ENCODE peak calls at places on chromosome 21, in seven cellular contexts. Q is thoracic aorta; M is lower lobe of right lung; W is CD8-positive, alpha-beta memory T cell; L is prostate gland; D is ovary; V is heart left ventricle. C is an unnamed sample.

GRCh38 chr21:16192900-16193299 is 463.1 kb downstream of the USP25 start:
- DNase-seq in L (no peak), W (no peak), Q (no peak), V (no peak), M (no peak), D (no peak), C (no peak)

GRCh38 chr21:39184050-39184980 is 1.1 kb upstream of the PSMG1 start:
- DNase-seq in M (no peak), D (no peak), Q (no peak), V (no peak), L (no peak), W (no peak), C (no peak)

GRCh38 chr21:23452384-23453083 is 2154.7 kb downstream of the MRPL39 start:
- DNase-seq in D (no peak), M (no peak), L (no peak), W (no peak), V (no peak), Q (no peak), C (no peak)

GRCh38 chr21:24147674-24148073 is 1459.6 kb downstream of the MRPL39 start:
- DNase-seq in M (no peak), Q (no peak), W (no peak), L (no peak), D (no peak), V (no peak), C (no peak)

GRCh38 chr21:32803651-32804050 is 32.1 kb upstream of the PAXBP1 start:
- DNase-seq in V (no peak), D (no peak), M (no peak), Q (no peak), L (no peak), W (no peak), C (no peak)

GRCh38 chr21:30831194-30831765 is 1.7 kb upstream of the KRTAP7-1 start:
- DNase-seq in W (peak; percentile 5), D (no peak), L (no peak), Q (no peak), M (no peak), V (no peak), C (no peak)

GRCh38 chr21:25925936-25926335 is 191.2 kb downstream of the GABPA start:
- DNase-seq in V (no peak), M (no peak), W (no peak), Q (no peak), D (no peak), L (no peak), C (no peak)

GRCh38 chr21:29648710-29649240 is 291.0 kb downstream of the GRIK1 start:
- DNase-seq in L (no peak), D (no peak), Q (no peak), W (no peak), M (no peak), V (no peak), C (no peak)

GRCh38 chr21:31335957-31336738 is 7.9 kb downstream of the TIAM1 start:
- DNase-seq in V (no peak), W (no peak), M (no peak), D (no peak), L (no peak), Q (no peak), C (no peak)

GRCh38 chr21:39258207-39258606 is 55.2 kb downstream of the BRWD1 start:
- DNase-seq in D (no peak), Q (no peak), V (no peak), W (no peak), M (no peak), L (no peak), C (no peak)

GRCh38 chr21:34761758-34762330 is 93.0 kb downstream of the CLIC6 start:
- DNase-seq in D (no peak), V (no peak), L (no peak), M (no peak), Q (no peak), W (no peak), C (no peak)

GRCh38 chr21:22356663-22357062 is 1358.5 kb downstream of the NCAM2 start:
- DNase-seq in M (no peak), Q (no peak), V (no peak), W (no peak), D (no peak), L (no peak), C (no peak)

GRCh38 chr21:17550671-17551308 is 37.9 kb downstream of the CXADR start:
- DNase-seq in V (no peak), D (no peak), M (no peak), L (no peak), W (no peak), Q (no peak), C (no peak)

GRCh38 chr21:36156815-36157670 is at the start of gene DOP1B:
- DNase-seq in W (peak; percentile 11), M (no peak), L (no peak), Q (no peak), D (no peak), V (no peak), C (no peak)

GRCh38 chr21:17688912-17689874 is 76.5 kb upstream of the BTG3 start:
- DNase-seq in D (peak; percentile 71), V (peak; percentile 61), L (peak; percentile 49), W (peak; percentile 6), M (peak; percentile 57), Q (no peak), C (no peak)

GRCh38 chr21:24375201-24375600 is 1232.1 kb downstream of the MRPL39 start:
- DNase-seq in D (no peak), L (no peak), Q (no peak), V (no peak), W (no peak), M (no peak), C (no peak)

GRCh38 chr21:39529026-39529425 is 77.3 kb downstream of the SH3BGR start:
- DNase-seq in M (no peak), W (no peak), D (no peak), Q (no peak), L (no peak), V (no peak), C (no peak)

GRCh38 chr21:35294231-35294898 is 245.3 kb upstream of the RUNX1 start:
- DNase-seq in Q (no peak), L (peak; percentile 28), V (no peak), W (no peak), M (no peak), D (no peak), C (no peak)

GRCh38 chr21:32382108-32382601 is 10.7 kb downstream of the URB1 start:
- DNase-seq in L (peak; percentile 75), M (no peak), W (no peak), V (no peak), Q (no peak), D (no peak), C (no peak)

GRCh38 chr21:15731243-15731613 is 1.4 kb downstream of the USP25 start:
- DNase-seq in W (no peak), M (no peak), Q (no peak), L (no peak), D (no peak), V (no peak), C (no peak)

GRCh38 chr21:15282666-15283065 is 217.9 kb upstream of the NRIP1 start:
- DNase-seq in W (no peak), D (no peak), V (no peak), L (no peak), M (no peak), Q (no peak), C (no peak)

GRCh38 chr21:16113052-16113715 is 383.4 kb downstream of the USP25 start:
- DNase-seq in D (no peak), Q (no peak), V (no peak), W (no peak), L (no peak), M (no peak), C (no peak)

GRCh38 chr21:35995522-35996088 is 64.7 kb downstream of the SETD4 start:
- DNase-seq in Q (no peak), L (no peak), W (no peak), D (no peak), M (no peak), V (no peak), C (no peak)

GRCh38 chr21:33199516-33200217 is 30.1 kb upstream of the IFNAR2 start:
- DNase-seq in D (peak; percentile 57), M (no peak), L (peak; percentile 87), Q (peak; percentile 74), V (no peak), W (peak; percentile 64), C (peak; percentile 44)

GRCh38 chr21:32351428-32351827 is 41.4 kb downstream of the URB1 start:
- DNase-seq in D (no peak), L (peak; percentile 77), M (no peak), Q (no peak), W (no peak), V (no peak), C (no peak)

GRCh38 chr21:18155508-18156193 is 89.0 kb upstream of the CHODL start:
- DNase-seq in L (no peak), Q (no peak), W (no peak), D (no peak), M (no peak), V (no peak), C (no peak)

GRCh38 chr21:44517175-44517899 is 22.7 kb downstream of the KRTAP10-1 start:
- DNase-seq in D (no peak), W (no peak), Q (no peak), M (peak; percentile 38), V (peak; percentile 26), L (no peak), C (no peak)
- H3K27ac ChIP-seq in D (no peak overlapping the region), W (no peak overlapping the region), Q (no peak overlapping the region), M (no peak overlapping the region), V (no peak overlapping the region), L (no peak overlapping the region), C (no peak overlapping the region)

GRCh38 chr21:42777757-42778344 is 101.5 kb downstream of the WDR4 start:
- DNase-seq in M (peak; percentile 39), Q (no peak), D (no peak), V (no peak), L (no peak), W (no peak), C (no peak)
- H3K27ac ChIP-seq in M (no peak overlapping the region), Q (no peak overlapping the region), D (no peak overlapping the region), V (no peak overlapping the region), L (no peak overlapping the region), W (no peak overlapping the region), C (no peak overlapping the region)

DNA sequence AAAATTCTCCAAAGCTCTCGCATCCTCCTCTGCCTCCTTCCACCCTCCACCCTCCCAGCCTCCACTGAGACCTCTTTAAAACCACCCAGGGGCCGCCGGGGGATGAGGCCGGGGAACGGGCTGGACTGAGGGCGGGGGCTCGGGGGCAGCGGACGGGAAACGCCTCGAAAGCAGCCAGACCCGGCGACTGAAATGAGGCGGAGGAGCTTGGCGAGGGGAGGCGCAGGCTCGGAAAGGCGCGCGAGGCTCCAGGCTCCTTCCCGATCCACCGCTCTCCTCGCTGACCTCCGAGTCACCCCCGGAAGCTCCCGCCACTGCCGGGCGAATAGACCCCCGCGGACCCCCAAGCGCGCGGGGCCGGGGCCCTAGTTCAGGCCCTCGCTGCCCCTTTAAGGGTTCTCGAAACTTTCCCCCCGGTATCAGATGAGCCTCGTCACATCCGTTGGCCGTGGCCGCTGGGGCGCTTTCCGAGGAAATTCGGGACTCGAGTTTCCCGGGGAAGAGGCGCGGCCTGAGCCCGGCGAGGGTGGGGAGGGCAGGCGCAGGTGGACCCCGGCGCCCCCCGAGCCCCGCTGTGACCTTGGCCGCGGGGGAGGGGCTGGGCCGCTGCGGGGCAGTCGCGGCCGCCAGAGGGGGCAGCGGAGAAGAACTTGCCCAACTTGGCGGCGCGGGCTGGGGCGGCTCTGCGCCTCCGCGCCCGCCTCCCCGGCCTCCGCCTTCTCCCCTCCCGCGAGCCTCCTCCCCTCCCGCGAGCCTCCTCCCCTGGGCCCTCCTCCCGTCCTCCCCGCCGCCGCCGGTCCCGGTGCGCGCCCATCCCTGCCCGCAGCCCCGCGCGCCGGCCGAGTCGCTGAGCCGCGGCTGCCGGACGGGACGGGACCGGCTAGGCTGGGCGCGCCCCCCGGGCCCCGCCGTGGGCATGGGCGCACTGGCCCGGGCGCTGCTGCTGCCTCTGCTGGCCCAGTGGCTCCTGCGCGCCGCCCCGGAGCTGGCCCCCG is at the start of gene BACE2:
- DNase-seq in V (peak; percentile 87), D (peak; percentile 77), L (peak; percentile 89), Q (no peak), W (no peak), M (peak; percentile 79), C (peak; percentile 14)
- H3K27ac ChIP-seq in V (peak within 1 kb of the TSS; percentile 90), D (peak within 1 kb of the TSS; percentile 76), L (peak within 1 kb of the TSS; percentile 95), Q (peak within 1 kb of the TSS; percentile 97), W (no peak within 1 kb of the TSS), M (peak within 1 kb of the TSS; percentile 85), C (peak within 1 kb of the TSS; percentile 58)

GRCh38 chr21:28636988-28637691 is 355.5 kb downstream of the LTN1 start:
- DNase-seq in L (no peak), V (no peak), M (no peak), Q (no peak), D (no peak), W (no peak), C (no peak)
- H3K27ac ChIP-seq in L (no peak overlapping the region), V (no peak overlapping the region), M (no peak overlapping the region), Q (peak overlapping the region; percentile 73), D (no peak overlapping the region), W (no peak overlapping the region), C (no peak overlapping the region)